ENCODE peak calls at places on chromosomes 4 and X, in six cellular contexts. U is esophagus muscularis mucosa, H is H54, S is Peyer's patch, V is erythroblast, I is lower leg skin. R is an unnamed sample.

GRCh38 chr4:5371415-5372190 is 320.3 kb downstream of the STK32B start:
- DNase-seq in U (no peak), H (no peak), V (no peak), S (no peak), I (no peak), R (no peak)

GRCh38 chr4:10480616-10481015 is 23.4 kb upstream of the ZNF518B start:
- DNase-seq in V (no peak), U (no peak), H (no peak), I (no peak), S (no peak), R (no peak)

GRCh38 chr4:44629280-44629866 is 22.1 kb downstream of the YIPF7 start:
- DNase-seq in S (no peak), H (peak; percentile 3), V (peak; percentile 49), U (no peak), I (no peak), R (no peak)

GRCh38 chr4:137664055-137664405 is 131.7 kb upstream of the PCDH18 start:
- DNase-seq in H (no peak), U (no peak), I (no peak), V (no peak), S (no peak), R (no peak)

GRCh38 chrX:155070038-155070437 is 898 bp downstream of the CMC4 start:
- DNase-seq in I (no peak), V (no peak), H (no peak), S (no peak), U (no peak), R (no peak)

GRCh38 chr4:77178560-77178959 is 21.6 kb downstream of the CCNG2 start:
- DNase-seq in H (no peak), U (no peak), I (no peak), S (no peak), V (no peak), R (no peak)

GRCh38 chr4:74410272-74410671 is 34.7 kb upstream of the AREG start:
- DNase-seq in U (no peak), I (no peak), V (no peak), H (no peak), S (no peak), R (no peak)

GRCh38 chrX:38278682-38279081 is 48.6 kb downstream of the RPGR start:
- DNase-seq in H (no peak), S (no peak), U (no peak), V (no peak), I (no peak), R (no peak)

GRCh38 chrX:119482497-119483480 is 14.5 kb downstream of the SLC25A5 start:
- DNase-seq in V (peak; percentile 75), S (peak; percentile 79), U (no peak), I (peak; percentile 89), H (peak; percentile 38), R (peak; percentile 68)

GRCh38 chrX:150700107-150700506 is 6.9 kb downstream of the MTMR1 start:
- DNase-seq in H (no peak), V (no peak), S (no peak), U (no peak), I (no peak), R (no peak)

GRCh38 chrX:78945186-78945912 is at the start of gene P2RY10:
- DNase-seq in H (no peak), I (no peak), S (no peak), V (no peak), U (no peak), R (no peak)

GRCh38 chrX:123291623-123292022 is 107.5 kb downstream of the GRIA3 start:
- DNase-seq in U (no peak), V (no peak), S (no peak), I (no peak), H (no peak), R (peak; percentile 42)

GRCh38 chr4:175263537-175263936 is 345.4 kb downstream of the ADAM29 start:
- DNase-seq in I (no peak), H (no peak), V (no peak), S (no peak), U (no peak), R (no peak)

GRCh38 chr4:71389149-71389840 is 50.5 kb downstream of the SLC4A4 start:
- DNase-seq in H (no peak), I (no peak), V (no peak), S (no peak), U (no peak), R (peak; percentile 72)

GRCh38 chr4:141329174-141329569 is 108.5 kb downstream of the ZNF330 start:
- DNase-seq in V (no peak), U (no peak), I (no peak), H (no peak), S (no peak), R (no peak)

GRCh38 chr4:185654965-185655554 is 119.8 kb upstream of the PDLIM3 start:
- DNase-seq in I (no peak), V (no peak), U (no peak), S (no peak), H (no peak), R (no peak)

GRCh38 chr4:74764119-74764518 is 30.2 kb downstream of the BTC start:
- DNase-seq in I (no peak), S (no peak), V (no peak), U (no peak), H (no peak), R (no peak)

GRCh38 chrX:147891886-147892285 is 19.8 kb upstream of the FMR1 start:
- DNase-seq in I (no peak), V (no peak), H (no peak), S (no peak), U (no peak), R (no peak)

GRCh38 chrX:95117556-95117955 is 1443.5 kb downstream of the FAM133A start:
- DNase-seq in H (no peak), U (no peak), S (no peak), V (no peak), I (no peak), R (no peak)

GRCh38 chr4:43360296-43360695 is 467.8 kb downstream of the GRXCR1 start:
- DNase-seq in H (no peak), U (no peak), S (no peak), V (no peak), I (no peak), R (no peak)

GRCh38 chrX:134990475-134991473 is at the start of gene SMIM10:
- DNase-seq in U (peak; percentile 91), S (peak; percentile 56), V (peak; percentile 82), I (peak; percentile 92), H (peak; percentile 69), R (peak; percentile 55)

GRCh38 chrX:66162331-66162822 is 1.7 kb upstream of the HEPH start:
- DNase-seq in I (no peak), U (no peak), S (peak; percentile 62), H (no peak), V (peak; percentile 44), R (no peak)
- TF ChIP-seq POLR2A in I (no peak), U (no peak), S (peak; percentile 45), H (no peak), V (no peak), R (no peak)

GRCh38 chrX:16869393-16870094 is 618 bp downstream of the RBBP7 start:
- DNase-seq in U (no peak), V (peak; percentile 71), H (no peak), I (no peak), S (no peak), R (peak; percentile 30)

GRCh38 chrX:16867947-16868346 is 2.2 kb downstream of the RBBP7 start:
- DNase-seq in S (no peak), V (no peak), U (no peak), H (no peak), I (no peak), R (no peak)

GRCh38 chrX:16870861-16871584 is 861 bp upstream of the RBBP7 start:
- DNase-seq in S (no peak), I (peak; percentile 89), U (no peak), H (no peak), V (peak; percentile 25), R (peak; percentile 31)

GRCh38 chrX:16868920-16869319 is 1.2 kb downstream of the RBBP7 start:
- DNase-seq in U (no peak), I (no peak), H (no peak), V (no peak), S (no peak), R (no peak)

GRCh38 chrX:16870095-16870860 is at the start of gene RBBP7:
- DNase-seq in I (peak; percentile 98), H (peak; percentile 38), S (peak; percentile 92), U (peak; percentile 93), V (peak; percentile 93), R (peak; percentile 91)
- TF ChIP-seq POLR2A in I (no peak), H (peak; percentile 68), S (peak; percentile 60), U (peak; percentile 80), V (peak; percentile 78), R (peak; percentile 30)

GRCh38 chr4:184514121-184514988 is 40.0 kb upstream of the IRF2 start:
- DNase-seq in I (peak; percentile 91), U (peak; percentile 93), S (no peak), H (peak; percentile 60), V (no peak), R (no peak)

GRCh38 chr4:184515606-184516005 is 41.3 kb upstream of the IRF2 start:
- DNase-seq in H (no peak), V (no peak), I (no peak), S (no peak), U (peak; percentile 55), R (no peak)

GRCh38 chr4:184513802-184514120 is 39.4 kb upstream of the IRF2 start:
- DNase-seq in U (no peak), S (no peak), V (no peak), I (no peak), H (no peak), R (no peak)

GRCh38 chr4:184510431-184510830 is 36.1 kb upstream of the IRF2 start:
- DNase-seq in V (no peak), H (no peak), S (no peak), U (peak; percentile 79), I (no peak), R (no peak)

GRCh38 chr4:184511156-184511555 is 36.8 kb upstream of the IRF2 start:
- DNase-seq in H (no peak), S (no peak), V (no peak), U (peak; percentile 31), I (no peak), R (no peak)
- TF ChIP-seq POLR2A in H (no peak), S (no peak), V (no peak), U (no peak), I (no peak), R (no peak)

GRCh38 chr4:99949034-99949998 is 759 bp downstream of the H2AZ1 start:
- DNase-seq in U (peak; percentile 96), I (peak; percentile 98), H (no peak), V (peak; percentile 94), S (peak; percentile 86), R (peak; percentile 90)
- TF ChIP-seq POLR2A in U (no peak), I (no peak), H (no peak), V (peak; percentile 44), S (peak; percentile 8), R (no peak)

DNA sequence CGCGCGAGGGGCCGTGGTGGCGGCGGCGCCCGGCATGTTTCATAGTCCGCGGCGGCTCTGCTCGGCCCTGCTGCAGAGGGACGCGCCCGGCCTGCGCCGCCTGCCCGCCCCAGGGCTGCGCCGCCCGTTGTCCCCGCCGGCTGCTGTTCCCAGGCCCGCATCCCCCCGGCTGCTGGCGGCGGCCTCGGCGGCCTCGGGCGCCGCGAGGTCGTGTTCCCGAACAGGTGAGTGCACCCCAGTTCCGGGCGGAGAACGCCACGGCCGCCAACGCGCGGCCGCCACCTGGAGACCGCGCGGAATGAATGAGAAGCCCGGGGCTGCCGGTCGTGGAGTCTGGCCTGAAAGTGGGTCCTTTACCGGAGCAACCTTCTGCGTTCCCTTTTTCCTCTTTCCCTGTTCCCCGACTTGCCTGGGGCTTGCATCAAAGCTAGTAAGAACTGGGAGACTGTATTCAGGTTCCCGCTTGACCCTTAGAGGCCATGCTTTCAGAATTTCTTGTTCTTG is 419 bp downstream of the NOCT start:
- DNase-seq in I (no peak), U (no peak), S (no peak), V (peak; percentile 69), H (no peak), R (peak; percentile 56)
- TF ChIP-seq POLR2A in I (no peak), U (no peak), S (no peak), V (peak; percentile 67), H (no peak), R (no peak)

GRCh38 chr4:47463235-47463956 is at the start of gene COMMD8:
- DNase-seq in H (peak; percentile 57), S (peak; percentile 97), U (peak; percentile 99), I (peak; percentile 99), V (peak; percentile 97), R (peak; percentile 97)
- TF ChIP-seq POLR2A in H (peak; percentile 83), S (peak; percentile 50), U (no peak), I (no peak), V (peak; percentile 63), R (no peak)